ENCODE peak calls at places on chromosomes 1 and 21, in nine cellular contexts. B is lower leg skin; N is activated CD4-positive, alpha-beta T cell treated with anti-CD3 and anti-CD28 coated beads for 1 hour; K is SJSA1; H is tibial nerve; W is esophagus squamous epithelium; A is RPMI7951; V is caudate nucleus; U is GM18507. T is an unnamed sample.

GRCh38 chr1:61139324-61140055 is 57.1 kb downstream of the NFIA start:
- DNase-seq in B (no peak), N (no peak), K (no peak), H (no peak), W (no peak), A (no peak), V (no peak), U (no peak), T (peak)

GRCh38 chr1:92933459-92933858 is 27.8 kb downstream of the DIPK1A start:
- DNase-seq in B (no peak), N (no peak), K (no peak), H (no peak), W (no peak), A (no peak), V (no peak), U (no peak), T (no peak)

GRCh38 chr1:178093958-178094751 is at the start of gene RASAL2:
- DNase-seq in B (peak), N (no peak), K (peak), H (peak), W (no peak), A (peak), V (peak), U (no peak), T (peak)

GRCh38 chr1:229318056-229318455 is 24.8 kb downstream of the CCSAP start:
- DNase-seq in B (no peak), N (no peak), K (no peak), H (no peak), W (no peak), A (no peak), V (no peak), U (no peak), T (no peak)

GRCh38 chr1:101066260-101066936 is 40.8 kb upstream of the DPH5 start:
- DNase-seq in B (no peak), N (no peak), K (no peak), H (no peak), W (no peak), A (no peak), V (no peak), U (no peak), T (no peak)

GRCh38 chr1:216325336-216325735 is 97.9 kb downstream of the USH2A start:
- DNase-seq in B (no peak), N (no peak), K (no peak), H (no peak), W (no peak), A (no peak), V (no peak), U (no peak), T (no peak)

GRCh38 chr21:41610042-41610839 is 102.3 kb upstream of the TMPRSS2 start:
- DNase-seq in B (no peak), N (no peak), K (peak), H (peak), W (no peak), A (peak), V (no peak), U (no peak), T (no peak)

GRCh38 chr1:205974712-205975111 is 28.5 kb downstream of the RAB7B start:
- DNase-seq in B (no peak), N (no peak), K (no peak), H (no peak), W (no peak), A (no peak), V (no peak), U (no peak), T (no peak)

T was measured in gastrocnemius medialis.